ENCODE peak calls at places on chromosomes 7 and 10, in five cellular contexts. Z, F, V, O and E are unnamed samples.

GRCh38 chr10:3782456-3783312 is 2.3 kb downstream of the KLF6 start:
- DNase-seq in Z (peak; percentile 92), F (peak; percentile 78), V (peak; percentile 53), O (peak; percentile 59), E (no peak)

GRCh38 chr7:139679731-139680594 is 97.8 kb downstream of the HIPK2 start:
- DNase-seq in Z (no peak), F (no peak), V (no peak), O (no peak), E (no peak)

GRCh38 chr7:129752760-129753159 is 141.2 kb downstream of the NRF1 start:
- DNase-seq in Z (no peak), F (no peak), V (no peak), O (no peak), E (no peak)

GRCh38 chr7:148394582-148394981 is 196.0 kb upstream of the C7orf33 start:
- DNase-seq in Z (no peak), F (no peak), V (no peak), O (no peak), E (no peak)

GRCh38 chr10:133123746-133124356 is 36.1 kb downstream of the ADGRA1 start:
- DNase-seq in Z (no peak), F (no peak), V (peak; percentile 36), O (no peak), E (no peak)

GRCh38 chr7:128357366-128357662 is 4.2 kb downstream of the PRRT4 start:
- DNase-seq in Z (peak; percentile 84), F (peak; percentile 55), V (no peak), O (no peak), E (no peak)

GRCh38 chr7:157962458-157963306 is 624.9 kb downstream of the PTPRN2 start:
- DNase-seq in Z (no peak), F (no peak), V (no peak), O (no peak), E (no peak)

GRCh38 chr7:37109016-37109415 is 339.6 kb downstream of the ELMO1 start:
- DNase-seq in Z (no peak), F (no peak), V (no peak), O (no peak), E (no peak)

GRCh38 chr10:53846809-53847208 is 954.2 kb downstream of the PCDH15 start:
- DNase-seq in Z (no peak), F (no peak), V (no peak), O (no peak), E (no peak)

GRCh38 chr10:91856637-91857036 is 52.6 kb downstream of the FGFBP3 start:
- DNase-seq in Z (no peak), F (no peak), V (no peak), O (no peak), E (no peak)

GRCh38 chr7:100065452-100066186 is 15.9 kb downstream of the ZNF3 start:
- DNase-seq in Z (no peak), F (no peak), V (no peak), O (no peak), E (no peak)

GRCh38 chr10:8800426-8800825 is 745.9 kb downstream of the GATA3 start:
- DNase-seq in Z (no peak), F (no peak), V (no peak), O (no peak), E (no peak)

GRCh38 chr10:125656523-125656922 is 26.4 kb downstream of the TEX36 start:
- DNase-seq in Z (no peak), F (no peak), V (no peak), O (no peak), E (no peak)

GRCh38 chr7:117085769-117086463 is 132.6 kb downstream of the ST7 start:
- DNase-seq in Z (peak; percentile 53), F (no peak), V (no peak), O (no peak), E (peak; percentile 16)

GRCh38 chr7:44761207-44762161 is 12.8 kb downstream of the ZMIZ2 start:
- DNase-seq in Z (no peak), F (peak; percentile 59), V (no peak), O (peak; percentile 73), E (no peak)
- H3K27ac ChIP-seq in Z (no peak overlapping the region), F (no peak overlapping the region), V (no peak overlapping the region), O (peak overlapping the region; percentile 48), E (no peak overlapping the region)

DNA sequence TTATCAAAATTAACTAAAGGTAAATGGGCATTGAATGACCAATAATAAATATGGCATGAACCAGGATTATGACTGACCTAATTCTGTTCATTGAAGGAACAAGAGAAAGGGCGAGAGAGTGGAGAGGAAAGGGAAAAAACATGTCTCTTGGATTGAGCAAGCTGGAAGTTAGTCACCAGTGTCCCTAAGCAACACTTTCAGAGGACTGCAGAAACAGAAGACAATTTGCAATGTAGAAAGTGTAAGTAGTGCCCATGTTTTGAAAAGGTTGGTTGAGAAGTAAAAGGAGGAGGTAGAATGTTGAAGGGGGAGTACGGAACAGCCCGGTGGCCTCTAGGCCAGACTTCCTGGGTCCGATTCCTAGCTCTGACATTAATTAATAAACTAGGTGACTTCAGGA is 94.6 kb downstream of the FAS start:
- DNase-seq in Z (no peak), F (no peak), V (no peak), O (no peak), E (no peak)
- H3K27ac ChIP-seq in Z (no peak overlapping the region), F (peak overlapping the region; percentile 76), V (peak overlapping the region; percentile 38), O (peak overlapping the region; percentile 46), E (no peak overlapping the region)

GRCh38 chr10:77768046-77768445 is 130.4 kb upstream of the KCNMA1 start:
- DNase-seq in Z (no peak), F (no peak), V (no peak), O (no peak), E (no peak)
- H3K27ac ChIP-seq in Z (no peak overlapping the region), F (no peak overlapping the region), V (no peak overlapping the region), O (no peak overlapping the region), E (no peak overlapping the region)

GRCh38 chr7:43851796-43852195 is 17.5 kb downstream of the MRPS24 start:
- DNase-seq in Z (no peak), F (no peak), V (no peak), O (no peak), E (no peak)
- H3K27ac ChIP-seq in Z (no peak overlapping the region), F (no peak overlapping the region), V (no peak overlapping the region), O (no peak overlapping the region), E (no peak overlapping the region)

GRCh38 chr7:97167749-97168148 is 50.3 kb downstream of the SDHAF3 start:
- DNase-seq in Z (no peak), F (no peak), V (no peak), O (no peak), E (no peak)
- H3K27ac ChIP-seq in Z (no peak overlapping the region), F (no peak overlapping the region), V (no peak overlapping the region), O (no peak overlapping the region), E (no peak overlapping the region)

GRCh38 chr7:1883834-1884582 is 213.9 kb downstream of the ELFN1 start:
- DNase-seq in Z (no peak), F (no peak), V (no peak), O (no peak), E (no peak)
- H3K27ac ChIP-seq in Z (no peak overlapping the region), F (no peak overlapping the region), V (no peak overlapping the region), O (no peak overlapping the region), E (no peak overlapping the region)